ENCODE peak calls at places on chromosomes 1 and 21, in ten cellular contexts. T, E, X, N, P, G, M, V, H and J are unnamed samples.

GRCh38 chr1:27544818-27545612 is 55.0 kb upstream of the WASF2 start:
- DNase-seq in V (peak; percentile 59), T (no peak), P (peak; percentile 41), E (no peak), N (no peak), H (no peak), X (no peak), G (peak; percentile 75), M (no peak), J (no peak)

GRCh38 chr1:32062867-32063230 is 9.9 kb upstream of the TMEM39B start:
- DNase-seq in P (peak; percentile 23), H (no peak), X (no peak), T (no peak), V (peak; percentile 24), G (peak; percentile 46), E (no peak), N (no peak), M (no peak), J (no peak)

GRCh38 chr1:31521761-31522555 is 54.4 kb upstream of the TINAGL1 start:
- DNase-seq in G (no peak), H (no peak), X (no peak), T (no peak), N (no peak), M (no peak), E (no peak), P (no peak), V (no peak), J (no peak)

GRCh38 chr1:94096797-94097549 is 24.0 kb downstream of the ABCA4 start:
- DNase-seq in V (peak; percentile 41), H (no peak), X (no peak), N (no peak), G (peak; percentile 35), P (peak; percentile 71), M (no peak), E (no peak), T (no peak), J (no peak)

GRCh38 chr1:7470904-7471638 is 300.0 kb upstream of the VAMP3 start:
- DNase-seq in P (peak; percentile 99), T (peak; percentile 95), G (peak; percentile 98), V (peak; percentile 98), X (no peak), M (no peak), E (peak; percentile 54), H (no peak), N (no peak), J (no peak)

GRCh38 chr1:51784997-51785421 is 93.5 kb downstream of the NRDC start:
- DNase-seq in P (peak; percentile 63), E (no peak), V (peak; percentile 59), X (no peak), M (no peak), T (no peak), G (peak; percentile 52), H (no peak), N (no peak), J (no peak)

GRCh38 chr1:177902151-177902765 is 67.6 kb downstream of the SEC16B start:
- DNase-seq in T (no peak), V (no peak), G (no peak), E (no peak), X (no peak), H (no peak), N (no peak), M (no peak), P (no peak), J (no peak)

GRCh38 chr1:159800177-159800935 is 1.8 kb upstream of the FCRL6 start:
- DNase-seq in X (no peak), N (no peak), E (no peak), T (peak; percentile 19), V (no peak), H (no peak), G (no peak), M (no peak), P (no peak), J (no peak)

DNA sequence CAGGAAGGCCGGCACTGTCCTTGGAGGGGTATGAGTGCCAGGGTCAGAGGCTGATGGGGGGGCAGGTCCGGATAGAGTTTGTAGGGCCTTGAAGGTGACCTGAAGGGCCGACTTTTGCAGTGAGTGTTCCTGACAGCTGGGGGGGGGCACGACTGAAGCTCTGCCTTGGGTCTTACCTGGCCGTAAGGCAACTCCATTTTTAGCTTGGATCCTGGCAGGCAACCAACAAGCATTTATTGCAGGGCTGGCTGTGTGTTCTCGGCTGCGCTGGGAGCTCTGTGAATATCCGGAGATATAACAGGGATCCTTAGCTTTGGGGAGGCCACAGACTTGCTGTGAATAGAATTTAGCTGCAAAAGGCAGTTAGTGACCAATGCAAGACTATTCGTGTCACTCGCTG is 130.6 kb downstream of the MRPS6 start:
- DNase-seq in P (no peak), N (no peak), V (no peak), M (no peak), X (no peak), E (peak; percentile 41), T (no peak), G (no peak), H (no peak), J (no peak)
- H3K27ac ChIP-seq in P (no peak overlapping the region), N (no peak overlapping the region), V (peak overlapping the region; percentile 69), M (peak overlapping the region; percentile 73), X (no peak overlapping the region), E (no peak overlapping the region), T (no peak overlapping the region), G (no peak overlapping the region), H (no peak overlapping the region), J (peak overlapping the region; percentile 9)

DNA sequence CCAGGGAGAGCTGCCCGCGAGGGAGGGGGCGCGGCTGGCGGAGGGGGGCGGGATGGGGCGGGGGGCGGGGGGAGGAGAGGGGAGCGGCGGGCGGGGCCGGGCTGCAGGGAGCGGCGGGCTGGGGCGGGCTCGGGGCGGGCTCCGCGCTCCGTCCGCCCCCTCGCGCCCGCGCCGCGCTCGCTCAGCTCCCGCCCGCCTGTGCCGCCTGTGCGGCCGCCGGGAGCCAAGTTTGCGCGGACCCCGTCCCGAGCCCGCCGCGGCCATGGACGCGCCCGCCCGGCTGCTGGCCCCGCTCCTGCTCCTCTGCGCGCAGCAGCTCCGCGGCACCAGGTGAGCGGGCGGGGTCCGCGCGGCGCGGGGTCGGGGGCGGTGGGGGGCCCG is at the start of gene GABRD:
- DNase-seq in V (peak; percentile 6), N (no peak), T (no peak), M (no peak), H (no peak), X (peak; percentile 61), P (no peak), G (peak; percentile 4), E (no peak), J (no peak)
- H3K4me1 ChIP-seq in V (peaks cover 3% of the 10 kb centered on the region), N (no peaks in the 10 kb centered on the region), T (peaks cover 9% of the 10 kb centered on the region), M (peaks cover 2% of the 10 kb centered on the region), H (peaks cover 7% of the 10 kb centered on the region), X (peaks cover 8% of the 10 kb centered on the region), P (no peaks in the 10 kb centered on the region), G (no peaks in the 10 kb centered on the region), E (no peaks in the 10 kb centered on the region), J (peaks cover 23% of the 10 kb centered on the region)

GRCh38 chr1:42105025-42105424 is 48.2 kb upstream of the GUCA2B start:
- DNase-seq in T (no peak), P (no peak), H (no peak), V (no peak), E (no peak), G (no peak), X (no peak), N (no peak), M (no peak), J (no peak)
- H3K27ac ChIP-seq in T (no peak overlapping the region), P (no peak overlapping the region), H (no peak overlapping the region), V (no peak overlapping the region), E (no peak overlapping the region), G (no peak overlapping the region), X (no peak overlapping the region), N (no peak overlapping the region), M (no peak overlapping the region), J (no peak overlapping the region)

DNA sequence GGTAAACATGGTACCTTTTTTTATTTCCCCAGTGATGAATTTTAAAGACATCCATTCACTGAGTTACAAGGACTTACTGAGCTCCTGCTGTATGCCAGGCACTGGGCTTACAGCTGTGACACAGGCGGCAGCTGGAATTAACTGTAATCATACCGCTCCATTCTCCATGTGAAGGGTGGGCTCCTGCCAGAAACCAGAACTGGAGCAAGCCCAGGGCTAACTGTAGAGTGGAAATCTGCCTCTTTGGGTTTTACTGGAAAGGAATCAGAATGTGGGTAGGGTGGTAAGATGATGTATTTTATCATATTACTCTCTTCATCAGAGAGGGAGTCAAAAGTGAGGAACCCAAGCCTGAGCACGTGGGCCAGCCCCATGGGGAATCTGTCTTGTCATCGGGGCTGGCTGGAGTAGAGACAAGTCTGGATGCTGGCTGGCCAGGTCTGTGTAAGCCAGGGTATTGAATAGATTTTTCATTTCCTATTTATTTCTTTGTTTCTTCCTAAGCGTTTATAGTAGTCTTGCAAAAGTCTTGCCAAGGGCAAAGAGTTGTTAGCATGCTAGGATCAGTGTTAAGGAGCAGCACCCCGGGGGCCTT is 21.5 kb downstream of the FGGY start:
- DNase-seq in G (peak; percentile 43), P (no peak), X (no peak), T (no peak), M (no peak), N (no peak), E (no peak), H (no peak), V (no peak), J (no peak)
- H3K4me1 ChIP-seq in G (peaks cover 12% of the 10 kb centered on the region), P (peaks cover 7% of the 10 kb centered on the region), X (peaks cover 11% of the 10 kb centered on the region), T (no peaks in the 10 kb centered on the region), M (peaks cover 6% of the 10 kb centered on the region), N (no peaks in the 10 kb centered on the region), E (no peaks in the 10 kb centered on the region), H (no peaks in the 10 kb centered on the region), V (peaks cover 7% of the 10 kb centered on the region), J (peaks cover 30% of the 10 kb centered on the region)

GRCh38 chr1:205423248-205423647 is 1.4 kb upstream of the LEMD1 start:
- DNase-seq in T (peak; percentile 50), M (no peak), N (no peak), G (no peak), V (no peak), X (no peak), H (no peak), P (no peak), E (no peak), J (no peak)

GRCh38 chr1:205417884-205418283 is 4.0 kb downstream of the LEMD1 start:
- DNase-seq in M (no peak), V (no peak), X (no peak), E (no peak), T (no peak), P (no peak), G (no peak), H (no peak), N (no peak), J (no peak)

GRCh38 chr1:205423814-205424399 is 2.1 kb upstream of the LEMD1 start:
- DNase-seq in G (no peak), V (no peak), P (no peak), H (no peak), M (no peak), T (no peak), N (no peak), E (no peak), X (no peak), J (no peak)

GRCh38 chr1:205421728-205422127 is at the start of gene LEMD1:
- DNase-seq in P (no peak), T (no peak), M (no peak), H (no peak), N (no peak), G (peak; percentile 32), V (no peak), E (no peak), X (no peak), J (no peak)

GRCh38 chr1:205420938-205421337 is 918 bp downstream of the LEMD1 start:
- DNase-seq in H (no peak), M (no peak), T (no peak), N (no peak), X (no peak), E (no peak), V (no peak), G (no peak), P (no peak), J (no peak)
- H3K27ac ChIP-seq in H (no peak overlapping the region), M (no peak overlapping the region), T (no peak overlapping the region), N (no peak overlapping the region), X (no peak overlapping the region), E (no peak overlapping the region), V (no peak overlapping the region), G (no peak overlapping the region), P (no peak overlapping the region), J (no peak overlapping the region)